ENCODE peak calls at places on chromosome 22, in seven cellular contexts. Z is RWPE1, N is H9, U is pancreas, X is cardiac muscle cell, K is GM23248, C is psoas muscle. Y is an unnamed sample.

GRCh38 chr22:25232301-25232700 is 12.9 kb downstream of the CRYBB2 start:
- DNase-seq in C (no peak), X (peak), Z (peak), U (no peak), N (no peak), K (peak), Y (no peak)

GRCh38 chr22:20503816-20504215 is 3.6 kb upstream of the MED15 start:
- DNase-seq in Z (no peak), U (no peak), K (no peak), X (no peak), C (no peak), N (no peak), Y (peak)

GRCh38 chr22:39597236-39597869 is 26.8 kb downstream of the CACNA1I start:
- DNase-seq in C (no peak), Z (no peak), K (no peak), X (no peak), N (no peak), U (no peak), Y (no peak)

GRCh38 chr22:38862375-38863329 is 9.4 kb downstream of the CBX6 start:
- DNase-seq in N (peak), U (peak), Z (no peak), C (peak), K (no peak), X (peak), Y (no peak)

GRCh38 chr22:47395481-47395880 is 633.0 kb downstream of the TBC1D22A start:
- DNase-seq in N (no peak), U (no peak), C (no peak), X (peak), K (no peak), Z (no peak), Y (no peak)

GRCh38 chr22:26570126-26570525 is 19.8 kb downstream of the TPST2 start:
- DNase-seq in Z (no peak), N (no peak), K (no peak), C (no peak), X (no peak), U (no peak), Y (no peak)

GRCh38 chr22:43851058-43851978 is 11.0 kb downstream of the SULT4A1 start:
- DNase-seq in C (peak), X (no peak), U (no peak), Z (no peak), N (peak), K (no peak), Y (no peak)

GRCh38 chr22:43823353-43823908 is 11.3 kb upstream of the EFCAB6 start:
- DNase-seq in C (no peak), K (no peak), Z (no peak), U (peak), X (no peak), N (peak), Y (no peak)

GRCh38 chr22:31585161-31585859 is 76.7 kb downstream of the PISD start:
- DNase-seq in Z (no peak), N (no peak), X (peak), U (no peak), C (no peak), K (peak), Y (no peak)

GRCh38 chr22:40671369-40671768 is 7.9 kb upstream of the MCHR1 start:
- DNase-seq in Z (no peak), X (no peak), N (no peak), C (no peak), U (no peak), K (no peak), Y (no peak)

GRCh38 chr22:40671796-40672360 is 7.4 kb upstream of the MCHR1 start:
- DNase-seq in N (no peak), U (no peak), C (no peak), X (no peak), Z (no peak), K (no peak), Y (no peak)

GRCh38 chr22:40676644-40677043 is 2.6 kb upstream of the MCHR1 start:
- DNase-seq in C (no peak), X (no peak), N (no peak), Z (no peak), U (no peak), K (no peak), Y (no peak)

GRCh38 chr22:40673017-40673416 is 6.3 kb upstream of the MCHR1 start:
- DNase-seq in K (no peak), U (no peak), C (no peak), X (no peak), N (no peak), Z (no peak), Y (no peak)

DNA sequence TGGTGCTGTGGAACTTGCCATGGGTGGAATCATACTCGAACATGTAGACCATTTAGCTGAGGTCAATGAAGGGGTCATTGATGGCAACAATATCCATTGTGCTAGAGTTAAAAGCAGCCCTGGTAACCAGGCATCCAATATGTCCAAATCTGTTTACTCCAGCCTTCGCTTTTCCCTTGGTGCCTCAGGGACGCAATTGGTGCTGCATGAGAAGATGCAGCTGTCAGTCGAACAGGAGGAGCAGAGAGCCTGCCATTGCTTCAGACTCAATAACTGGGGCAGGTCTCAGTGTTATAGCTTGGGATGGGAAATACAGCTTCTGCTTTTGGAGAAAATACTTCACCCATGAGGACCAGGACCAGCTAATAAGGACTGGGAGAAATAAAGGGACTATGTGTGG is 5.0 kb upstream of the MCHR1 start:
- DNase-seq in C (no peak), X (no peak), N (no peak), Z (no peak), K (no peak), U (no peak), Y (no peak)
- H3K27ac ChIP-seq in C (no peak), X (no peak), N (no peak), Z (no peak), K (no peak), U (no peak), Y (no peak)

DNA sequence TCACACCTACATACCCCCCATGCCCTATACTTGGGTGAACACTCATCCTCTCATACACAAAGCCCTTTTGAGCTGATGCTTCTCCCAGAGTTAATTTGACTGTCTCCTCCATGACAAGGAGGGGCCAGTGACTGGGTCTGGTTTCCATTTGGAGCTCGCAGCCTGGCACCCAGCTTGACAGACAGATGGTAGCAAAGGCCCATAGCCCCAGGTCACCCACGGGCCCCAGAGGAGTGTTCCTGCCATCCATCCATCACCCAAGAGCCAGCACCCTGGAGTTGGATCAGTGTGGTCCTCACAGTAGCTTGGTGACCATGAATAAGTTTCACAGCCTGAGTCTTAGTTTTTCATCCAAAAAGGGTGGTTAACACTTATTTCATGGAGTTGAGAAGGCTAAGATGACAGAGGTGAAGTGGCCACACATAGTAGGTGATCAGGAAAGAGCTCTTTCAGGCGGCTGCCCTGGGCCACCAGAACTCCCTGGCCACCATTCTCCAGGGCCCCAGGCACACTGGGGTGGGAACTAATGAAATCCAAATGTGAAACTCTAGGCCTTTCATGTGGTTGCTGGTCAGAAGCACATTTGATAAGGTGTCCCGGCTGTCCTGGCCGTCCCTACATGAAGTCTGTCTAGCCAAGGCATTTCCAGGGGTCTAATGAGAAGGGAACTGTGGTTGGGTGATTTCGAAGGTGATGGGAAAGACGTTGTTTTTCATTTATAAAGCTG is 42.4 kb downstream of the LIF start:
- DNase-seq in C (no peak), U (no peak), K (no peak), Z (no peak), X (no peak), N (no peak), Y (no peak)
- H3K27ac ChIP-seq in C (peak), U (no peak), K (peak), Z (peak), X (no peak), N (no peak), Y (no peak)

GRCh38 chr22:45763236-45763624 is 91.6 kb downstream of the ATXN10 start:
- DNase-seq in Z (no peak), N (no peak), C (no peak), U (no peak), X (no peak), K (no peak), Y (no peak)
- H3K27ac ChIP-seq in Z (no peak), N (no peak), C (no peak), U (no peak), X (peak), K (no peak), Y (no peak)

DNA sequence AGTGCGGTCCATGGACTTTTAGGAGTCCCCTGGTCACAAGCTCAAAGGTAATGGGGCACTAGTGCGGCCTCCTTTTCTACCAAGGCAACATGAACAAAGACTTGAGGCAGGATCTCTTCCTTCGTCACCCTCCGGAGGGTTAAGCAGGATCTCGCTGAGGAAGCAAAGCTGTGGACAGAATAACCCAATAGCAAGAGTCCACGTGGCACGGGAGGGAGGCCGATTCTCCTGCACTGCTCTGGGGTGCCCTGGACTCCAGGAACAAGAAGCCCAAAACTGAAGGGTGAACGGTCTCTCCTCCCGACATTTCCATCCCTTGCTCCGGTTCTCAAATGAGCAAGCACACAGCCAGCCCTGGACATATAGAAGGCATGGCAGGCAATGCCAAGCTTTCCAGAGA is 20.7 kb downstream of the MYH9 start:
- DNase-seq in U (no peak), K (no peak), X (no peak), Z (no peak), C (no peak), N (no peak), Y (no peak)
- H3K27ac ChIP-seq in U (peak), K (peak), X (peak), Z (peak), C (no peak), N (no peak), Y (peak)

DNA sequence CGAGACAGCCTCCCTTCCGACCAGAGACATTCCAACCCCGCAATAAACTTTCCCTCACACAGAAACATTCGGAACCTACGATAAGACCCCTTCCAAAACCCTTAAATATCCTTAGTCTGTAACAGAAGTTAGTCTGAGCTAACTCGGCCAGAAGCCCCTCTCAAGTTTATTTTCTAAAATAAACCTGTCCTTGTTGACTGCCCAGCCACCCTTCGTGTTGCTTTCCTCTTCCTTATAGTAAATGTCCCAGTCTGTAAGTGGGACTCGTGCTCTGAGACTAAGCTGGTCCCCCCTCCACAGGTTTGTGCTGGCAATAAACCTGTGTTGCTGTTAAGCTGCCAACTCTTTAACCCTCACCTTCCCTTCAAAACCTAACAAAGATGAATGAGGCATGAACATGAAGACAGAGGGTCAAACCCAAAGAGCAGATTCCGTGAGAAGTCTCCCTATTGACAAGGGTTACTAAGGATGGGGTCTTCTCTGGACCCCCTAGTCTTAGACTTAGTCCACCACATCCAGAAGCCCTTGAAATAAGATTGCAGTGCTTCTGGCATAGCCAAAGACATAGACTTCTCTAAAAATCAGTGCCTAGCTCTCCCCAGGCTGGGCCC is 18.2 kb downstream of the MIF start:
- DNase-seq in Z (no peak), K (no peak), X (no peak), U (no peak), C (no peak), N (no peak), Y (no peak)
- H3K27ac ChIP-seq in Z (no peak), K (no peak), X (no peak), U (no peak), C (no peak), N (no peak), Y (no peak)

GRCh38 chr22:17143826-17144225 is 15.3 kb downstream of the HDHD5 start:
- DNase-seq in C (no peak), U (no peak), Z (no peak), N (no peak), X (no peak), K (no peak), Y (no peak)

GRCh38 chr22:17143101-17143500 is 16.0 kb downstream of the HDHD5 start:
- DNase-seq in C (no peak), U (no peak), K (no peak), N (no peak), X (no peak), Z (no peak), Y (no peak)

GRCh38 chr22:17138451-17139042 is 17.4 kb upstream of the TMEM121B start:
- DNase-seq in N (no peak), C (no peak), K (no peak), U (no peak), X (no peak), Z (no peak), Y (no peak)

GRCh38 chr22:17140022-17140421 is 18.9 kb upstream of the TMEM121B start:
- DNase-seq in K (no peak), Z (no peak), N (no peak), C (no peak), U (no peak), X (no peak), Y (no peak)

GRCh38 chr22:17140826-17141771 is 18.0 kb downstream of the HDHD5 start:
- DNase-seq in U (no peak), Z (no peak), K (no peak), N (no peak), X (no peak), C (no peak), Y (no peak)
- H3K27ac ChIP-seq in U (no peak), Z (no peak), K (no peak), N (no peak), X (peak), C (peak), Y (no peak)

DNA sequence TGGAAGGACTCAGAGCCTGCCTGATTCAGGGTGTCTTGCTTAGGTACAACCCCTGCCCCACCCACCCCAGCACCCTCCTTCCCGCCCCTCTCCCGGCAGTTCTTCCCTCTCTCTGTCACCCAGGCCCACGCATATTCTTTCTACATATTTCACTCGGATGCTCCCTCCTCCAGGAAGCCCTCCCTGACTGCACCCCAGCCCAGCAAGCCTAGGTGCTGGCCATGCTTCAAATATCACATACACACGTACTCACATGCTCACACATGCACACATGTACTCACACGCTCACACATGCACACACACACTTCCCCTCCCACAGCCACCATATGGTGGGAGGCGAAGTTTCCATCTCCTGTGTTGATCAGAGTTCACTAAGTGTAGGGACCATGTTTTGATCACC is 90.5 kb downstream of the WNT7B start:
- DNase-seq in Z (no peak), X (no peak), N (peak), K (no peak), U (peak), C (peak), Y (no peak)
- H3K27ac ChIP-seq in Z (peak), X (no peak), N (no peak), K (no peak), U (no peak), C (no peak), Y (no peak)

GRCh38 chr22:42434748-42435425 is 2.7 kb upstream of the NFAM1 start:
- DNase-seq in C (no peak), Z (no peak), X (no peak), U (no peak), K (no peak), N (no peak), Y (peak)
- H3K27ac ChIP-seq in C (no peak), Z (peak), X (no peak), U (no peak), K (no peak), N (no peak), Y (no peak)

DNA sequence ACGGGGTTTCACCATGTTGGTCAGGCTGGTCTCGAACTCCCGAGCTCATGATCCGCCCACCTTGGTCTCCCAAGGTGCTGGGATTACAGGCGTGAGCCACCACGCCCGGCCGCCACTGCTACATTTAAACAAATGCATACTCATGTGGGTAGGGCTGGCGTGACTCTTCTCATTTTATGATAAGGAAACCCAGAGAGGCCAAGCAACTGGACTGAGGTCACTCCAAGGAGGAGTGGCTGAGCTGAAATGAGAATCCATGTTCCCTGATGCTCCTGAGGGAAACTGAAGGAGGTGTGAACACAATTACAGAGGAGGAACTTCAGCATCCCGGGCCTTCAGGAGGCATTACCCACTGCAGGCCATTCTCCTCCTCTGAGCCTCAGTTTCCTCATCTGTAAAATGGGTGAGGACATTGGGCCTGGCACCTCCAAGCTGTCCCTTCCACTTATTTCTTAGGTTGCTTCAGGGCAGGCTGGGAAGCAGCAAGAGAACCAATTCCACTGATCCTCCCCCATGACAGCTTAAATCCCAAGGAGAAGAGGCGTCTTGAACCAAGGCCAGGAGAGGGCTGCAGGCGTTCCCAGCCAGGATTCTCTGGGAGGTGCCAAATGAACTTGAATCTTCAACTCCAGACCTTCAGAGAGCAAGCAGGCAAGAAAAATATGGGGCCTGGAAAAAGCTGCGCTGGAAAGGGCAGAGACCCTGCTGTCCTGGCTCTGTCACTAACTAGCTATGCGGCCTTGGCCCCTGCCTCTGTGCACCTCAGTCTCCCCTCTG is 2.9 kb downstream of the TST start:
- DNase-seq in X (no peak), C (no peak), Z (no peak), N (no peak), K (no peak), U (no peak), Y (no peak)
- H3K27ac ChIP-seq in X (no peak), C (no peak), Z (peak), N (no peak), K (no peak), U (no peak), Y (no peak)

DNA sequence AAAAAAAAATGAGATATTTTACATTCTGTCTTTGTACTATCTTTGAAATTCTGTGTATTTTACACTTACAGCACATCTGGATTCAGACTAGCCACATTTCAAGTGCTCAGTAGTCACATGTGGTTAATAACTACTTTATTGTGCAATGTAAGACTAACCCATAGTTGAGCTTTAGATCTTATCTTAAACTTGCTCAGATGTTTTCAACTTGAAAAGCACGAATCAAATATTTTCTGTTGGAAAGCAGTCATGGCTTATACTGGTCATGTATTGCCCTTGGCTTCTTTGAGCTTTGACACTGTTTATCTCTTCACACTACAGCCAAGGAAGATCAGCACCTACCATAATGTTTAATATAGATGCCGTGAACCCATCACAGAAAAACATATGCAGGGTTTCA is 4.3 kb downstream of the RBX1 start:
- DNase-seq in N (no peak), K (peak), U (no peak), C (no peak), X (peak), Z (no peak), Y (no peak)
- H3K27ac ChIP-seq in N (no peak), K (peak), U (no peak), C (no peak), X (no peak), Z (no peak), Y (peak)

Y was measured in A673.